ENCODE peak calls at places on chromosomes 13 and 19, in eight cellular contexts. S is HFF-Myc; R is mesothelial cell of epicardium; W is neural crest cell; M is lower lobe of right lung; I is CD8-positive, alpha-beta T cell; V is uterus; U is MCF 10A. A is an unnamed sample.

GRCh38 chr13:74204606-74205312 is 70.6 kb upstream of the KLF12 start:
- DNase-seq in S (no peak), R (no peak), W (no peak), M (no peak), I (no peak), V (no peak), U (no peak), A (no peak)

GRCh38 chr19:3544742-3545668 is 6.0 kb downstream of the TEKTIP1 start:
- DNase-seq in S (no peak), R (peak; percentile 49), W (peak; percentile 96), M (peak; percentile 84), I (peak; percentile 87), V (peak; percentile 61), U (peak; percentile 77), A (peak; percentile 64)

GRCh38 chr13:63184693-63185092 is 1769.0 kb upstream of the PCDH20 start:
- DNase-seq in S (peak; percentile 43), R (no peak), W (no peak), M (no peak), I (no peak), V (no peak), U (peak; percentile 9), A (no peak)

GRCh38 chr13:109602356-109602755 is 184.0 kb downstream of the IRS2 start:
- DNase-seq in S (no peak), R (no peak), W (no peak), M (no peak), I (no peak), V (no peak), U (peak; percentile 24), A (no peak)

GRCh38 chr19:2569596-2570465 is 93.9 kb downstream of the GADD45B start:
- DNase-seq in S (no peak), R (no peak), W (no peak), M (peak; percentile 25), I (no peak), V (no peak), U (no peak), A (no peak)

GRCh38 chr13:107649071-107649470 is 566.3 kb downstream of the LIG4 start:
- DNase-seq in S (no peak), R (no peak), W (no peak), M (no peak), I (no peak), V (no peak), U (no peak), A (no peak)

GRCh38 chr13:30743319-30744055 is 8.1 kb downstream of the ALOX5AP start:
- DNase-seq in S (peak; percentile 84), R (no peak), W (no peak), M (no peak), I (no peak), V (peak; percentile 81), U (peak; percentile 95), A (no peak)

GRCh38 chr19:45280471-45280961 is 29.4 kb downstream of the MARK4 start:
- DNase-seq in S (no peak), R (no peak), W (no peak), M (no peak), I (no peak), V (no peak), U (no peak), A (no peak)

GRCh38 chr13:33228645-33229445 is 56.7 kb downstream of the STARD13 start:
- DNase-seq in S (no peak), R (no peak), W (no peak), M (no peak), I (no peak), V (no peak), U (peak; percentile 61), A (no peak)

GRCh38 chr13:73835138-73835721 is 299.0 kb downstream of the KLF12 start:
- DNase-seq in S (peak; percentile 21), R (no peak), W (no peak), M (no peak), I (no peak), V (no peak), U (peak; percentile 61), A (no peak)

GRCh38 chr13:45916036-45916435 is 64.5 kb upstream of the SIAH3 start:
- DNase-seq in S (no peak), R (no peak), W (no peak), M (no peak), I (no peak), V (no peak), U (no peak), A (no peak)

GRCh38 chr19:49462492-49462891 is 9.5 kb downstream of the ALDH16A1 start:
- DNase-seq in S (no peak), R (no peak), W (no peak), M (no peak), I (no peak), V (no peak), U (no peak), A (no peak)

GRCh38 chr19:49456351-49456750 is 3.3 kb downstream of the ALDH16A1 start:
- DNase-seq in S (no peak), R (no peak), W (no peak), M (no peak), I (no peak), V (no peak), U (no peak), A (no peak)

GRCh38 chr19:49461656-49462055 is 8.6 kb downstream of the ALDH16A1 start:
- DNase-seq in S (no peak), R (no peak), W (no peak), M (no peak), I (no peak), V (no peak), U (no peak), A (no peak)

GRCh38 chr19:49458567-49458903 is 5.5 kb downstream of the ALDH16A1 start:
- DNase-seq in S (no peak), R (no peak), W (no peak), M (no peak), I (no peak), V (no peak), U (no peak), A (no peak)

GRCh38 chr19:49459388-49459787 is 6.4 kb downstream of the ALDH16A1 start:
- DNase-seq in S (no peak), R (no peak), W (no peak), M (no peak), I (no peak), V (no peak), U (no peak), A (no peak)
- TF ChIP-seq CTCF in S (no peak), R (no peak), W (no peak), M (no peak), I (no peak), V (no peak), U (no peak), A (no peak)

GRCh38 chr13:21232196-21232595 is 55.7 kb downstream of the MRPL57 start:
- DNase-seq in S (no peak), R (no peak), W (no peak), M (no peak), I (no peak), V (peak; percentile 52), U (peak; percentile 26), A (no peak)
- TF ChIP-seq CTCF in S (no peak), R (no peak), W (no peak), M (no peak), I (no peak), V (no peak), U (no peak), A (no peak)

GRCh38 chr13:19587635-19588300 is 26.4 kb upstream of the TPTE2 start:
- DNase-seq in S (no peak), R (no peak), W (no peak), M (no peak), I (no peak), V (no peak), U (peak; percentile 59), A (peak; percentile 12)
- TF ChIP-seq CTCF in S (peak; percentile 58), R (no peak), W (peak; percentile 57), M (peak; percentile 41), I (peak; percentile 30), V (peak; percentile 41), U (peak; percentile 72), A (peak; percentile 54)

GRCh38 chr13:24865158-24865557 is 101.2 kb downstream of the RNF17 start:
- DNase-seq in S (no peak), R (no peak), W (no peak), M (no peak), I (no peak), V (no peak), U (peak; percentile 16), A (no peak)
- TF ChIP-seq CTCF in S (no peak), R (no peak), W (peak; percentile 19), M (no peak), I (no peak), V (no peak), U (no peak), A (peak; percentile 20)

GRCh38 chr13:54658771-54659170 is 1630.2 kb downstream of the OLFM4 start:
- DNase-seq in S (no peak), R (no peak), W (no peak), M (no peak), I (no peak), V (no peak), U (no peak), A (no peak)
- TF ChIP-seq CTCF in S (no peak), R (no peak), W (no peak), M (no peak), I (no peak), V (no peak), U (no peak), A (no peak)

GRCh38 chr19:48085904-48086864 is 24.4 kb downstream of the PLA2G4C start:
- DNase-seq in S (no peak), R (no peak), W (no peak), M (no peak), I (no peak), V (no peak), U (no peak), A (no peak)
- TF ChIP-seq CTCF in S (peak; percentile 9), R (no peak), W (no peak), M (no peak), I (no peak), V (no peak), U (no peak), A (no peak)